ENCODE peak calls at places on chromosome 1, in seven cellular contexts. M is astrocyte of the spinal cord, V is uterus, N is kidney epithelial cell, I is suprapubic skin, W is cardiac muscle cell, A is left ventricle myocardium inferior. C is an unnamed sample.

GRCh38 chr1:218297867-218298266 is 12.8 kb downstream of the RRP15 start:
- DNase-seq in M (peak), V (no peak), N (no peak), I (no peak), W (no peak), A (no peak), C (no peak)

GRCh38 chr1:202852163-202852904 is 36.6 kb downstream of the RABIF start:
- DNase-seq in M (peak), V (no peak), N (no peak), I (no peak), W (peak), A (no peak), C (peak)

GRCh38 chr1:35062518-35063196 is 16.5 kb upstream of the ZMYM1 start:
- DNase-seq in M (peak), V (no peak), N (no peak), I (no peak), W (peak), A (no peak), C (no peak)

GRCh38 chr1:165397945-165398344 is 41.4 kb upstream of the LMX1A start:
- DNase-seq in M (peak), V (no peak), N (no peak), I (no peak), W (peak), A (no peak), C (no peak)

GRCh38 chr1:101128851-101129250 is 103.3 kb upstream of the DPH5 start:
- DNase-seq in M (no peak), V (no peak), N (no peak), I (no peak), W (no peak), A (no peak), C (no peak)

GRCh38 chr1:40122865-40123264 is 25.8 kb upstream of the PPT1 start:
- DNase-seq in M (no peak), V (no peak), N (no peak), I (no peak), W (no peak), A (no peak), C (no peak)

GRCh38 chr1:153652795-153653507 is 5.6 kb upstream of the SNAPIN start:
- DNase-seq in M (peak), V (no peak), N (peak), I (peak), W (peak), A (no peak), C (no peak)

GRCh38 chr1:246106342-246106763 is 400.7 kb downstream of the SMYD3 start:
- DNase-seq in M (peak), V (no peak), N (no peak), I (no peak), W (no peak), A (no peak), C (no peak)

GRCh38 chr1:163035791-163036249 is 33.3 kb upstream of the RGS4 start:
- DNase-seq in M (peak), V (no peak), N (peak), I (no peak), W (peak), A (no peak), C (no peak)

GRCh38 chr1:95309031-95309459 is 75.0 kb downstream of the RWDD3 start:
- DNase-seq in M (peak), V (no peak), N (no peak), I (no peak), W (peak), A (no peak), C (peak)

GRCh38 chr1:24694380-24694843 is 50.8 kb upstream of the CLIC4 start:
- DNase-seq in M (no peak), V (no peak), N (no peak), I (no peak), W (peak), A (peak), C (no peak)

GRCh38 chr1:24692351-24692980 is 49.4 kb downstream of the SRRM1 start:
- DNase-seq in M (no peak), V (no peak), N (no peak), I (no peak), W (no peak), A (no peak), C (no peak)

GRCh38 chr1:24695202-24695974 is 49.9 kb upstream of the CLIC4 start:
- DNase-seq in M (no peak), V (no peak), N (no peak), I (no peak), W (peak), A (peak), C (no peak)

GRCh38 chr1:24696033-24696755 is 49.1 kb upstream of the CLIC4 start:
- DNase-seq in M (no peak), V (no peak), N (no peak), I (no peak), W (no peak), A (no peak), C (peak)

DNA sequence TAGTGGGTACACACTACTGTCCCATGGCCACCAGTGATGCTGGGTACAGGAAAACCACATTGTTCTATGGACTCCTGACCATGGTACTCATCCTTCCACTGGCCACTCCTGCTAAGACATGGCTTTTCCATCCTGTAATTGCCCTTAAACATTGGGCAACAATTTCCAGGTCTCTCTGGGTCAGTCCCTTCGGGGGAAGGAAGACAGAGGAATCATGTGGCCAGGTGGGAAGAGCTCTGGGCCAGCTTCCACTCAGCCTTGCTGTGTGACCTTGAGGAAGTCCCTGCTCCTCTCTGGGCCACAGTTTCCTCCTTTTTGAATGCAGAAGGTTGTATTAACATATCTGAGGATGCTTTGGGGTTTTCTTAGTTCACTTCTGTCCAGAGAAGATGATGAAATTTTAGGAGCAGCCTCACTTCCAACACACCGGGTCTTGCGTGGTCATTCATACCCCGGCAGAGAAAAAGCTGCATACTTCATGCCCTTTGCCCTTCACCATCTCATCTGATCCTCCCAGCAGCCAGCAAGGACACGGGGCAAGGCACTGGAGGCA is 50.8 kb downstream of the SRRM1 start:
- DNase-seq in M (no peak), V (no peak), N (no peak), I (no peak), W (no peak), A (no peak), C (no peak)
- H3K4me3 ChIP-seq in M (no peak), V (no peak), N (no peak), I (no peak), W (no peak), A (peak), C (no peak)

DNA sequence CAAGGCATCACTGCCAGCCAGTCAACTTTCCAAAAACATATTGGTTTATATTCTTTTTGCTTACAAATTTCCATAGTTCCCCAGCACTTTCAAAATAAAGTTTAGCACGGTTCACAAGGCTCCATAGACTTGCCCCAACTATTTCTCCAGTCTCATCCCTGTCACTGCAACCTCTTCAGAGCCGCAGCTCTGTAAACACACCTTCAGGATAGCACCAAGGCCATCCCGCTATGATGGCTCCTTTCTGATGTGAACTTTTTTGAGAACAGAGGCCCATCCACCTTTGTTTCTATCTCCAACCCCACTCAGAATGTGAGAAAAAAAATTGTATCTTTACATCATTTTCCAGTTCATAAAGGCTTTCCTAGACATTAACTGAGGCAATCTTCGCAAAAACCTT is 26.3 kb downstream of the PGM1 start:
- DNase-seq in M (no peak), V (no peak), N (no peak), I (no peak), W (no peak), A (no peak), C (no peak)
- TF ChIP-seq CTCF in M (no peak), V (no peak), N (no peak), I (no peak), W (no peak), A (no peak), C (no peak)

GRCh38 chr1:208267896-208268295 is 23.7 kb upstream of the PLXNA2 start:
- DNase-seq in M (no peak), V (no peak), N (no peak), I (no peak), W (no peak), A (no peak), C (no peak)
- H3K4me3 ChIP-seq in M (no peak), V (no peak), N (no peak), I (no peak), W (no peak), A (no peak), C (no peak)

DNA sequence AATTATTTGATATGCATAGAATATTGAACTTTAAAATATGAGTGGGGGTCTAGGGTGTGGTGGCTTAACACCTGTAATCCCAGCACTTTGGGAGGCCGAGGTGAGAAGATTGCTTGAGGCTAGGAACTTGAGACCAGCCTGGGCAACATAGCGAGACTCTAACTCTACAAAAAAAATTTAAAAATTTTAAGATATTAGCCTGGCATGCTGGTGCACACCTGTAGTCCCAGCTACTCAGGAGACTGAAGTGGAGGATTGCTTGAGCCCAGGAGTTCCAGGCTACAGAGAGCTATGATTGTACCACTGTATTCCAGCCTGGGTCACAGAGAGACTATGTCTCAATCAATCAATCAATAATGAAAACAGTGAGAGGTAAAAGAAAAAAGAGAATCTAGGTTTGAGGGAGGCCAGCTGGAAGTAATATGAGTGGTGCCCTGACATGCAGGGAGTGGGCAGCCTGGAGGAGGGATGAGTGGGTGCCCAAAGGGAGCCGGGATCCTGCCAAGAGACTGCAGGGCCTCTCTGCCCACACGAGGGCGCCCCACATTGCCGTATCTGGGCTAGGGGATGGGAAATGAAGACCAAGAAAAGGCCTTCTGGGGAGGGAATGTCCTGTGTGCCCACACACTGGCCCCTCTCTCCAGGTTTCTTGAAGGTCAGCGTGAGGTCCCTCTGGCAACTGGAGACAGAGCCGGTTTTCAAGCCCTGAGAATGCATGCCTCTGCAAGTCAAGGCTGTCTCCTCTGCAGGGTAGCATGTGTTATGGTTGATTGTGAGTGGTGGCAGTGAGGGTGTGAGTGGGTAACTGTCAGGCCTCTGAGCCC is 93.9 kb upstream of the PPM1J start:
- DNase-seq in M (peak), V (peak), N (no peak), I (no peak), W (peak), A (peak), C (peak)
- TF ChIP-seq CTCF in M (peak), V (peak), N (peak), I (peak), W (peak), A (peak), C (peak)

C was measured in WERI-Rb-1.